ENCODE peak calls at places on chromosomes 6 and 20, in eight cellular contexts. One of them, this sample, is unnamed.

GRCh38 chr6:138231399-138231886 is 13.2 kb upstream of the PBOV1 start:
- DNase-seq in progenitor cell of endocrine pancreas: no peak
- DNase-seq in left lung: no peak
- DNase-seq in cardiac fibroblast: no peak
- DNase-seq in HFFc6: no peak
- DNase-seq in stomach: peak; percentile 63
- DNase-seq in breast epithelium: no peak
- DNase-seq in uterus: no peak
- DNase-seq in this sample: no peak

GRCh38 chr6:53042112-53042511 is 23.1 kb upstream of the FBXO9 start:
- DNase-seq in progenitor cell of endocrine pancreas: no peak
- DNase-seq in left lung: no peak
- DNase-seq in cardiac fibroblast: peak; percentile 75
- DNase-seq in HFFc6: peak; percentile 93
- DNase-seq in stomach: no peak
- DNase-seq in breast epithelium: no peak
- DNase-seq in uterus: no peak
- DNase-seq in this sample: no peak

GRCh38 chr6:88867841-88868558 is 95.4 kb downstream of the RNGTT start:
- DNase-seq in progenitor cell of endocrine pancreas: no peak
- DNase-seq in left lung: no peak
- DNase-seq in cardiac fibroblast: no peak
- DNase-seq in HFFc6: no peak
- DNase-seq in stomach: no peak
- DNase-seq in breast epithelium: no peak
- DNase-seq in uterus: no peak
- DNase-seq in this sample: no peak

GRCh38 chr6:16676978-16677377 is 84.3 kb downstream of the ATXN1 start:
- DNase-seq in progenitor cell of endocrine pancreas: no peak
- DNase-seq in left lung: no peak
- DNase-seq in cardiac fibroblast: peak; percentile 73
- DNase-seq in HFFc6: peak; percentile 58
- DNase-seq in stomach: no peak
- DNase-seq in breast epithelium: no peak
- DNase-seq in uterus: no peak
- DNase-seq in this sample: no peak

GRCh38 chr20:49283176-49283702 is 5.4 kb upstream of the ZNFX1 start:
- DNase-seq in progenitor cell of endocrine pancreas: no peak
- DNase-seq in left lung: no peak
- DNase-seq in cardiac fibroblast: no peak
- DNase-seq in HFFc6: no peak
- DNase-seq in stomach: no peak
- DNase-seq in breast epithelium: no peak
- DNase-seq in uterus: no peak
- DNase-seq in this sample: no peak

GRCh38 chr6:66183982-66184555 is 477.0 kb upstream of the EYS start:
- DNase-seq in progenitor cell of endocrine pancreas: no peak
- DNase-seq in left lung: no peak
- DNase-seq in cardiac fibroblast: no peak
- DNase-seq in HFFc6: peak; percentile 34
- DNase-seq in stomach: no peak
- DNase-seq in breast epithelium: no peak
- DNase-seq in uterus: no peak
- DNase-seq in this sample: no peak

GRCh38 chr20:50057409-50058053 is 55.4 kb downstream of the UBE2V1 start:
- DNase-seq in progenitor cell of endocrine pancreas: no peak
- DNase-seq in left lung: no peak
- DNase-seq in cardiac fibroblast: no peak
- DNase-seq in HFFc6: no peak
- DNase-seq in stomach: no peak
- DNase-seq in breast epithelium: no peak
- DNase-seq in uterus: no peak
- DNase-seq in this sample: no peak

GRCh38 chr20:12594410-12595130 is 414.2 kb upstream of the SPTLC3 start:
- DNase-seq in progenitor cell of endocrine pancreas: no peak
- DNase-seq in left lung: no peak
- DNase-seq in cardiac fibroblast: no peak
- DNase-seq in HFFc6: no peak
- DNase-seq in stomach: no peak
- DNase-seq in breast epithelium: no peak
- DNase-seq in uterus: no peak
- DNase-seq in this sample: no peak

GRCh38 chr6:15109338-15110090 is 136.4 kb upstream of the JARID2 start:
- DNase-seq in progenitor cell of endocrine pancreas: no peak
- DNase-seq in left lung: no peak
- DNase-seq in cardiac fibroblast: peak; percentile 11
- DNase-seq in HFFc6: no peak
- DNase-seq in stomach: no peak
- DNase-seq in breast epithelium: no peak
- DNase-seq in uterus: no peak
- DNase-seq in this sample: no peak

GRCh38 chr6:170175644-170176620 is 114.9 kb downstream of the DLL1 start:
- DNase-seq in progenitor cell of endocrine pancreas: no peak
- DNase-seq in left lung: peak; percentile 66
- DNase-seq in cardiac fibroblast: no peak
- DNase-seq in HFFc6: no peak
- DNase-seq in stomach: no peak
- DNase-seq in breast epithelium: no peak
- DNase-seq in uterus: no peak
- DNase-seq in this sample: peak; percentile 68

GRCh38 chr6:93104195-93104817 is 315.1 kb downstream of the EPHA7 start:
- DNase-seq in progenitor cell of endocrine pancreas: no peak
- DNase-seq in left lung: no peak
- DNase-seq in cardiac fibroblast: no peak
- DNase-seq in HFFc6: no peak
- DNase-seq in stomach: no peak
- DNase-seq in breast epithelium: no peak
- DNase-seq in uterus: no peak
- DNase-seq in this sample: no peak

GRCh38 chr6:40517654-40518053 is 69.5 kb downstream of the LRFN2 start:
- DNase-seq in progenitor cell of endocrine pancreas: no peak
- DNase-seq in left lung: no peak
- DNase-seq in cardiac fibroblast: no peak
- DNase-seq in HFFc6: no peak
- DNase-seq in stomach: no peak
- DNase-seq in breast epithelium: no peak
- DNase-seq in uterus: no peak
- DNase-seq in this sample: no peak

GRCh38 chr6:167825059-167825758 is 1.5 kb upstream of the AFDN start:
- DNase-seq in progenitor cell of endocrine pancreas: no peak
- DNase-seq in left lung: no peak
- DNase-seq in cardiac fibroblast: peak; percentile 51
- DNase-seq in HFFc6: peak; percentile 37
- DNase-seq in stomach: no peak
- DNase-seq in breast epithelium: no peak
- DNase-seq in uterus: peak; percentile 47
- DNase-seq in this sample: no peak

GRCh38 chr6:17714177-17714576 is 7.5 kb upstream of the NUP153 start:
- DNase-seq in progenitor cell of endocrine pancreas: no peak
- DNase-seq in left lung: no peak
- DNase-seq in cardiac fibroblast: no peak
- DNase-seq in HFFc6: no peak
- DNase-seq in stomach: no peak
- DNase-seq in breast epithelium: no peak
- DNase-seq in uterus: no peak
- DNase-seq in this sample: no peak

GRCh38 chr6:32432050-32432450 is 7.6 kb upstream of the HLA-DRA start:
- DNase-seq in progenitor cell of endocrine pancreas: no peak
- DNase-seq in left lung: no peak
- DNase-seq in cardiac fibroblast: peak; percentile 54
- DNase-seq in HFFc6: peak; percentile 25
- DNase-seq in stomach: no peak
- DNase-seq in breast epithelium: no peak
- DNase-seq in uterus: no peak
- DNase-seq in this sample: no peak

GRCh38 chr6:105981002-105981887 is 104.9 kb upstream of the PRDM1 start:
- DNase-seq in progenitor cell of endocrine pancreas: no peak
- DNase-seq in left lung: peak; percentile 86
- DNase-seq in cardiac fibroblast: no peak
- DNase-seq in HFFc6: no peak
- DNase-seq in stomach: no peak
- DNase-seq in breast epithelium: no peak
- DNase-seq in uterus: no peak
- DNase-seq in this sample: no peak

GRCh38 chr20:6231551-6231950 is 108.7 kb upstream of the FERMT1 start:
- DNase-seq in progenitor cell of endocrine pancreas: no peak
- DNase-seq in left lung: no peak
- DNase-seq in cardiac fibroblast: peak; percentile 38
- DNase-seq in HFFc6: no peak
- DNase-seq in stomach: no peak
- DNase-seq in breast epithelium: no peak
- DNase-seq in uterus: no peak
- DNase-seq in this sample: no peak

GRCh38 chr20:62027698-62028321 is 37.9 kb downstream of the TAF4 start:
- DNase-seq in progenitor cell of endocrine pancreas: no peak
- DNase-seq in left lung: peak; percentile 55
- DNase-seq in cardiac fibroblast: no peak
- DNase-seq in HFFc6: no peak
- DNase-seq in stomach: no peak
- DNase-seq in breast epithelium: no peak
- DNase-seq in uterus: no peak
- DNase-seq in this sample: no peak

GRCh38 chr6:41901882-41902519 is 6.8 kb upstream of the USP49 start:
- DNase-seq in progenitor cell of endocrine pancreas: no peak
- DNase-seq in left lung: no peak
- DNase-seq in cardiac fibroblast: peak; percentile 34
- DNase-seq in HFFc6: peak; percentile 28
- DNase-seq in stomach: no peak
- DNase-seq in breast epithelium: no peak
- DNase-seq in uterus: no peak
- DNase-seq in this sample: no peak

GRCh38 chr20:3559231-3559630 is 88.4 kb downstream of the ATRN start:
- DNase-seq in progenitor cell of endocrine pancreas: no peak
- DNase-seq in left lung: no peak
- DNase-seq in cardiac fibroblast: no peak
- DNase-seq in HFFc6: no peak
- DNase-seq in stomach: no peak
- DNase-seq in breast epithelium: no peak
- DNase-seq in uterus: no peak
- DNase-seq in this sample: no peak

GRCh38 chr6:156864557-156864956 is 87.4 kb downstream of the ARID1B start:
- DNase-seq in progenitor cell of endocrine pancreas: no peak
- DNase-seq in left lung: no peak
- DNase-seq in cardiac fibroblast: no peak
- DNase-seq in HFFc6: no peak
- DNase-seq in stomach: no peak
- DNase-seq in breast epithelium: no peak
- DNase-seq in uterus: no peak
- DNase-seq in this sample: no peak

GRCh38 chr6:56695702-56696101 is 53.0 kb upstream of the DST start:
- DNase-seq in progenitor cell of endocrine pancreas: no peak
- DNase-seq in left lung: no peak
- DNase-seq in cardiac fibroblast: no peak
- DNase-seq in HFFc6: no peak
- DNase-seq in stomach: no peak
- DNase-seq in breast epithelium: no peak
- DNase-seq in uterus: no peak
- DNase-seq in this sample: no peak

GRCh38 chr6:125759184-125759902 is 9.9 kb downstream of the HEY2 start:
- DNase-seq in progenitor cell of endocrine pancreas: no peak
- DNase-seq in left lung: peak; percentile 75
- DNase-seq in cardiac fibroblast: no peak
- DNase-seq in HFFc6: no peak
- DNase-seq in stomach: no peak
- DNase-seq in breast epithelium: no peak
- DNase-seq in uterus: no peak
- DNase-seq in this sample: no peak
- TF ChIP-seq CTCF in progenitor cell of endocrine pancreas: peak; percentile 41
- TF ChIP-seq CTCF in left lung: no peak
- TF ChIP-seq CTCF in cardiac fibroblast: peak; percentile 21
- TF ChIP-seq CTCF in HFFc6: peak; percentile 47
- TF ChIP-seq CTCF in stomach: no peak
- TF ChIP-seq CTCF in breast epithelium: no peak
- TF ChIP-seq CTCF in uterus: no peak
- TF ChIP-seq CTCF in this sample: peak; percentile 69

DNA sequence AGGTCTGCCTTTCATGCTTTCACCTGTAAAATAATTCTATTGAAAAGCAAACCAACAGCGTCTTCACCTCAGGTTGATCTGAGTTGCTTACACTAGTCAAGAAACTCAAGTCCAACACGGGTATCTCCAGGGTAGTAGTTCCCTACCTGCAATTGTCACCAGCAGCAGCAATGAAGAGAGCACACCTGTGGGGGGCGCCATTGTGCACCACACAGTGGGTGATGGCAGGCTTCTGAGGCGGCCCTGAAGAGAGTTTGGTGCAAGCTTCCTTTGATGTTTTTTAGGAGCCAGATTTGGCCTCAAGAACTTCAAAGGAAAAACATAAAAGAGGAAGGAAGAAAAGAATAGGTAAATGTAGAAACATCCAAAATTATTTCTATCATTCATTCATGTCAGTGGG is 45.1 kb downstream of the KIAA0319 start:
- DNase-seq in progenitor cell of endocrine pancreas: no peak
- DNase-seq in left lung: no peak
- DNase-seq in cardiac fibroblast: no peak
- DNase-seq in HFFc6: no peak
- DNase-seq in stomach: no peak
- DNase-seq in breast epithelium: no peak
- DNase-seq in uterus: no peak
- DNase-seq in this sample: no peak
- TF ChIP-seq CTCF in progenitor cell of endocrine pancreas: no peak
- TF ChIP-seq CTCF in left lung: no peak
- TF ChIP-seq CTCF in cardiac fibroblast: no peak
- TF ChIP-seq CTCF in HFFc6: peak; percentile 21
- TF ChIP-seq CTCF in stomach: no peak
- TF ChIP-seq CTCF in breast epithelium: no peak
- TF ChIP-seq CTCF in uterus: no peak
- TF ChIP-seq CTCF in this sample: peak; percentile 31

GRCh38 chr6:150761771-150762170 is 103.7 kb upstream of the MTHFD1L start:
- DNase-seq in progenitor cell of endocrine pancreas: no peak
- DNase-seq in left lung: no peak
- DNase-seq in cardiac fibroblast: no peak
- DNase-seq in HFFc6: no peak
- DNase-seq in stomach: no peak
- DNase-seq in breast epithelium: no peak
- DNase-seq in uterus: no peak
- DNase-seq in this sample: no peak
- TF ChIP-seq CTCF in progenitor cell of endocrine pancreas: no peak
- TF ChIP-seq CTCF in left lung: no peak
- TF ChIP-seq CTCF in cardiac fibroblast: no peak
- TF ChIP-seq CTCF in HFFc6: no peak
- TF ChIP-seq CTCF in stomach: no peak
- TF ChIP-seq CTCF in breast epithelium: no peak
- TF ChIP-seq CTCF in uterus: no peak
- TF ChIP-seq CTCF in this sample: no peak

DNA sequence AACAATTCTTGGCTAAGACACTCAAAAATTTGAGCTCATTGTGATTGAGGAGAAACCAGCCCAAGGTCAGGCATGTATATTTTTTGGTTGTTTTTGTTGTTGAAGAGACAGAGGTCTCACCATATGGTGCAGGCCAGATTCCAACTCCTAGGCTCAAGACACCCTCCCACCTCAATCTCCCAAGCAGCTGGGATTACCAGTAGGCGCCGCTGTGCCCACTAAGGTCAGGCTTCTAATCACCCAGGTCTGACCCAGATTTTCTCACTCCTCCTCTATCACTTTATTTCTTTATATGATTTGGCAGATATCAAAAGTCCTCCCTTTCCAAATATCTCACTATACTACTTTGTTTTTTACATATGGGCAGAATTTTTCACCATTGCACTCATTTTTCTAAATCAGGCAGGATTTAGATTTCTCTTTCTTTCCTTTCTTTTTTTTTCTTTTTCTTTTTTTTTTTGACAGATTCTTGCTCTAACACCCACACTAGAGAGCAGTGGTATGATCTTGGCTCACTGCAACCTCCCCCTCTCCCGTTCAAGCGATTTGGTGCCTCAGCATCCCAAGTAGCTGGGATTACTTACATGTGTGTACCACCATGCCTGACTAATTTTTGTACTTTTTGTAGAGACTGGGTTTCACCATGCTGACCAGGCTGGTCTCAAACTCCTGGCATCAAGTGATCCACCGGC is 1.7 kb upstream of the C6orf141 start:
- DNase-seq in progenitor cell of endocrine pancreas: no peak
- DNase-seq in left lung: no peak
- DNase-seq in cardiac fibroblast: no peak
- DNase-seq in HFFc6: no peak
- DNase-seq in stomach: no peak
- DNase-seq in breast epithelium: no peak
- DNase-seq in uterus: no peak
- DNase-seq in this sample: no peak
- TF ChIP-seq CTCF in progenitor cell of endocrine pancreas: no peak
- TF ChIP-seq CTCF in left lung: no peak
- TF ChIP-seq CTCF in cardiac fibroblast: peak; percentile 13
- TF ChIP-seq CTCF in HFFc6: no peak
- TF ChIP-seq CTCF in stomach: no peak
- TF ChIP-seq CTCF in breast epithelium: no peak
- TF ChIP-seq CTCF in uterus: no peak
- TF ChIP-seq CTCF in this sample: no peak